ENCODE peak calls at places on chromosome 20, in four cellular contexts. K is fibroblast of the aortic adventitia, B is H9, C is omental fat pad. H is an unnamed sample.
A peak's percentile ranks its signal among the peaks of the same experiment; 100 is the strongest.

GRCh38 chr20:58891686-58892125 is 39.2 kb downstream of the GNAS start:
- DNase-seq in K (peak; percentile 41), B (peak; percentile 47), C (no peak), H (peak; percentile 33)

GRCh38 chr20:61049684-61050083 is 202.4 kb upstream of the CDH4 start:
- DNase-seq in K (no peak), B (no peak), C (no peak), H (no peak)

GRCh38 chr20:4154958-4155411 is 139.6 kb upstream of the RNF24 start:
- DNase-seq in K (no peak), B (no peak), C (no peak), H (no peak)

GRCh38 chr20:31698803-31699718 is 23.6 kb downstream of the BCL2L1 start:
- DNase-seq in K (peak; percentile 95), B (no peak), C (peak; percentile 50), H (peak; percentile 97)

GRCh38 chr20:5718896-5719595 is 31.2 kb upstream of the SHLD1 start:
- DNase-seq in K (peak; percentile 30), B (no peak), C (no peak), H (no peak)

GRCh38 chr20:31607640-31608255 is 2.7 kb downstream of the ID1 start:
- DNase-seq in K (peak; percentile 39), B (no peak), C (no peak), H (peak; percentile 30)

GRCh38 chr20:33359399-33360261 is 41.7 kb downstream of the CDK5RAP1 start:
- DNase-seq in K (no peak), B (no peak), C (no peak), H (no peak)

GRCh38 chr20:52083627-52084232 is 107.8 kb downstream of the ZFP64 start:
- DNase-seq in K (peak; percentile 83), B (peak; percentile 57), C (peak; percentile 33), H (peak; percentile 74)

GRCh38 chr20:31674895-31675827 is 37.4 kb downstream of the COX4I2 start:
- DNase-seq in K (peak; percentile 94), B (no peak), C (no peak), H (peak; percentile 88)

GRCh38 chr20:4717816-4718215 is 3.9 kb upstream of the PRND start:
- DNase-seq in K (peak; percentile 5), B (no peak), C (no peak), H (peak; percentile 18)

GRCh38 chr20:57289401-57290177 is 23.1 kb upstream of the BMP7 start:
- DNase-seq in K (no peak), B (no peak), C (no peak), H (no peak)

GRCh38 chr20:4164246-4164645 is 148.9 kb upstream of the RNF24 start:
- DNase-seq in K (no peak), B (no peak), C (no peak), H (no peak)

GRCh38 chr20:21808863-21809664 is 103.6 kb downstream of the PAX1 start:
- DNase-seq in K (peak; percentile 10), B (peak; percentile 80), C (peak; percentile 48), H (peak; percentile 11)

GRCh38 chr20:31559704-31560093 is 45.4 kb upstream of the ID1 start:
- DNase-seq in K (no peak), B (no peak), C (no peak), H (peak; percentile 58)

GRCh38 chr20:36819662-36820061 is 46.1 kb upstream of the DSN1 start:
- DNase-seq in K (no peak), B (no peak), C (no peak), H (no peak)

GRCh38 chr20:37363221-37364012 is 17.5 kb downstream of the SRC start:
- DNase-seq in K (no peak), B (no peak), C (no peak), H (no peak)

GRCh38 chr20:9180480-9181257 is 111.8 kb downstream of the PLCB4 start:
- DNase-seq in K (no peak), B (no peak), C (no peak), H (no peak)

GRCh38 chr20:7716286-7716972 is 223.8 kb downstream of the HAO1 start:
- DNase-seq in K (peak; percentile 19), B (no peak), C (no peak), H (no peak)

GRCh38 chr20:64103871-64104666 is 3.3 kb downstream of the NPBWR2 start:
- DNase-seq in K (no peak), B (no peak), C (peak; percentile 14), H (no peak)

GRCh38 chr20:20188647-20189046 is 136.3 kb downstream of the CFAP61 start:
- DNase-seq in K (no peak), B (no peak), C (no peak), H (no peak)

GRCh38 chr20:50306478-50307423 is 116.1 kb downstream of the CEBPB start:
- DNase-seq in K (no peak), B (no peak), C (no peak), H (no peak)

GRCh38 chr20:50309764-50310672 is 119.4 kb downstream of the CEBPB start:
- DNase-seq in K (no peak), B (no peak), C (no peak), H (no peak)

GRCh38 chr20:50309280-50309763 is 118.7 kb downstream of the CEBPB start:
- DNase-seq in K (peak; percentile 76), B (no peak), C (no peak), H (peak; percentile 78)

GRCh38 chr20:50308166-50308512 is 117.5 kb downstream of the CEBPB start:
- DNase-seq in K (no peak), B (no peak), C (no peak), H (no peak)

DNA sequence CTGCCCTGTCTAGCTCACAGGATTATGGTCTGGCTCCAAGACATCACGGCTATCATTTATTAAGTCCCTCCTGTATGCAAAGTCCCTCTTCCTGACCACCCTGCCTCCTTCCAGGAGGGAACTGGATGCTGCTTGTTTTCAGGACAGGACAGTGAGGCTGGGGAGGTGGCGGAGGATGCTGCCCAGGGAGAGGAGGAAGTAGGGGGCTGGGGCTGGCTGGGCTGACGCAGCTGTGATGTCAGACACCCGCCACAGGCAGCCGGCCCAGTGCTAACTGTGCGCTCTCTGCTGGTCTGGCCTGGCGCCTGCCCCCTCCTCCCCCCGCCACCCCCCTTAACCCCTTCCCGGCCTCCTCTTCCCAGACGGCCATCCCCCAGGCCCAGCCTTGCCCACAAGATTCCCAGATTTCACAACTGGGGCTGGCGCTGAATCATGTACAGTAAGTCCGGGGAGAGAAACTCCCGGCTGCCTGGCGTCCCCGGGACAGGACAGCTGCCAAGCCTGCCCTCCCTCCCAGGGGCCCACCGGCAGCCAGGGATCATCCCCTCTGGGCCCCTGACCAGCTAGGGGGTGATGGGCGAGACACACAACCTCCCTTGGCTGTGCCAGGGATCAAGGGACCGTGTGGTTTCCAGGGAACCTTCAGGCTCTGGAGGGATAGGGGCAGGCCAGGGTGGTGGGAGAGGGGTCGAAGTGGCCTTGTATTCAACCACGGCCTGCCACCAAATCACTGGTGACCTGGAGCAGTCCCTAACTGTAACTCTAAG is 118.1 kb downstream of the CEBPB start:
- DNase-seq in K (peak; percentile 99), B (peak; percentile 83), C (peak; percentile 93), H (peak; percentile 99)
- TF ChIP-seq CTCF in K (peak; percentile 19), B (peak; percentile 12), C (no peak), H (no peak)

GRCh38 chr20:62401331-62401779 is 5.7 kb downstream of the CABLES2 start:
- DNase-seq in K (no peak), B (peak; percentile 85), C (no peak), H (no peak)
- TF ChIP-seq CTCF in K (peak; percentile 24), B (peak; percentile 76), C (no peak), H (peak; percentile 21)

GRCh38 chr20:47468290-47469050 is 33.2 kb upstream of the NCOA3 start:
- DNase-seq in K (no peak), B (no peak), C (no peak), H (no peak)

GRCh38 chr20:47466193-47466592 is 35.5 kb upstream of the NCOA3 start:
- DNase-seq in K (peak; percentile 60), B (no peak), C (no peak), H (peak; percentile 70)

GRCh38 chr20:47464380-47465101 is 37.1 kb upstream of the NCOA3 start:
- DNase-seq in K (peak; percentile 99), B (no peak), C (peak; percentile 31), H (peak; percentile 99)

GRCh38 chr20:47466704-47467459 is 34.8 kb upstream of the NCOA3 start:
- DNase-seq in K (no peak), B (no peak), C (no peak), H (no peak)

DNA sequence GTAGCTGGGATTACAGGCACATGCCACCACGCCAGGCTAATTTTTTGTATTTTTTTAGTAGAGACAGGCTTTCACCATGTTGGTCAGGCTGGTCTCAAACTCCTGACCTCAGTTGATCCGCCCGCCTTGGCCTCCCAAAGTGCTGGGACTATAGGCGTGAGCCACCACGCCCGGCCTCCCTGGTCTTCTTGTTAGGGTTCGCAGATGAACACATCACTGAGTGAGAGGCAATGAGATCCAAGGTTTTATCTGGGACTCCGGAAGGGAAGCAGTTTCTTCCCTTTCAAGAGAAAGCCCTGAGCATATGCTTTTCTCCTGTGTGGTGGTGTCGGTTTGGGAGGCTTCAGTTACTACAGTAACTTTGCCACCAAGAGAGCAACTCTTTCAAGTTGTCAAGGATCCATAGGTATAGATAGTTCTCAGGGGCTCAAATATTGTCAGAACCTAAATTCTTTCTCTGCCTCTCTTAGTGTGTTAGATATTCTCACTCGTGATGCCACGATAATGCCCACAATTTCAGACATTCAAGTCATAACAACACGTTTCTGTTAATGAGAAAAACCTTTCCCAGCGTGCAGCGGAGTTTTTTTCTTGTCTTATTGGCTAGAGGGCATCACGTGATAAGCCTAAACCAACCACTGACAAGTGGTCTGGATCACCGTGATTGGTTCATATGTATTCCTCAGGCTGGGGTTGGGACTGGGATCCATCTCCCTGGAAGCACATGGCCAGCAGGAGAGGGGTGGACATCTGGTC is 36.2 kb upstream of the NCOA3 start:
- DNase-seq in K (no peak), B (no peak), C (no peak), H (no peak)
- TF ChIP-seq CTCF in K (no peak), B (no peak), C (no peak), H (no peak)

GRCh38 chr20:41466836-41467619 is 100.4 kb upstream of the EMILIN3 start:
- DNase-seq in K (no peak), B (no peak), C (no peak), H (no peak)
- TF ChIP-seq CTCF in K (no peak), B (peak; percentile 41), C (no peak), H (no peak)

GRCh38 chr20:46190796-46191540 is 72.9 kb downstream of the CD40 start:
- DNase-seq in K (no peak), B (no peak), C (no peak), H (no peak)
- TF ChIP-seq CTCF in K (no peak), B (no peak), C (no peak), H (no peak)

H was measured in fibroblast of mammary gland.